ENCODE peak calls at places on chromosomes 4 and X, in ten cellular contexts. Q is kidney epithelial cell, C is brain microvascular endothelial cell, Y is DND-41, M is astrocyte of the spinal cord, R is bronchial epithelial cell, K is fibroblast of the aortic adventitia, N is ovary, A is psoas muscle, Z is ascending aorta. T is an unnamed sample.

GRCh38 chr4:183266386-183266785 is 53.7 kb downstream of the CLDN22 start:
- DNase-seq in M (no peak), Z (no peak), C (peak; percentile 28), Q (no peak), A (no peak), K (no peak), Y (no peak), N (no peak), R (no peak), T (no peak)

GRCh38 chrX:103805860-103806259 is 26.2 kb downstream of the RAB9B start:
- DNase-seq in R (no peak), Q (no peak), K (no peak), M (no peak), A (no peak), C (no peak), N (no peak), Y (no peak), Z (no peak), T (no peak)

GRCh38 chr4:48780867-48781219 is 764 bp upstream of the FRYL start:
- DNase-seq in N (no peak), A (no peak), K (peak; percentile 60), Z (no peak), Y (peak; percentile 29), R (peak; percentile 46), C (peak; percentile 11), M (no peak), Q (no peak), T (no peak)

GRCh38 chr4:125722009-125722408 is 407.3 kb downstream of the FAT4 start:
- DNase-seq in A (no peak), K (no peak), R (no peak), N (no peak), Z (no peak), C (no peak), M (no peak), Y (no peak), Q (no peak), T (no peak)

GRCh38 chrX:2262679-2263055 is 238.1 kb downstream of the DHRSX start:
- DNase-seq in M (no peak), Y (no peak), K (no peak), Q (no peak), C (no peak), N (no peak), R (no peak), Z (no peak), A (no peak), T (no peak)

GRCh38 chrX:133538148-133538547 is 122.9 kb upstream of the GPC4 start:
- DNase-seq in C (no peak), M (no peak), Y (no peak), K (no peak), R (no peak), Q (no peak), N (no peak), A (no peak), Z (no peak), T (no peak)

GRCh38 chrX:40096395-40097091 is 1.2 kb downstream of the BCOR start:
- DNase-seq in R (no peak), C (no peak), K (peak; percentile 43), Y (peak; percentile 76), Z (no peak), Q (no peak), A (peak; percentile 67), N (peak; percentile 65), M (peak; percentile 56), T (no peak)

GRCh38 chr4:67886281-67886680 is 2.5 kb upstream of the TMPRSS11D start:
- DNase-seq in A (no peak), Y (no peak), K (peak; percentile 17), N (no peak), M (peak; percentile 58), R (peak; percentile 91), Z (no peak), C (peak; percentile 12), Q (no peak), T (no peak)

GRCh38 chr4:150525321-150525868 is 56.6 kb upstream of the MAB21L2 start:
- DNase-seq in Q (no peak), N (no peak), Z (no peak), Y (no peak), R (peak; percentile 47), A (no peak), K (no peak), C (no peak), M (no peak), T (no peak)

GRCh38 chr4:102586644-102587021 is 85.5 kb downstream of the NFKB1 start:
- DNase-seq in Q (no peak), A (no peak), R (no peak), N (no peak), Z (no peak), K (no peak), Y (peak; percentile 25), M (no peak), C (no peak), T (no peak)

GRCh38 chr4:55181606-55182005 is 56.2 kb upstream of the KDR start:
- DNase-seq in K (peak; percentile 55), Z (no peak), R (no peak), M (peak; percentile 66), Y (no peak), Q (no peak), A (no peak), C (peak; percentile 78), N (no peak), T (no peak)

GRCh38 chrX:11664211-11664888 is 1.4 kb downstream of the ARHGAP6 start:
- DNase-seq in K (no peak), M (peak; percentile 20), A (peak; percentile 55), N (peak; percentile 44), C (no peak), Z (no peak), Y (no peak), Q (no peak), R (no peak), T (no peak)

GRCh38 chrX:11666180-11666579 is 460 bp upstream of the ARHGAP6 start:
- DNase-seq in N (peak; percentile 36), Z (no peak), M (peak; percentile 15), K (no peak), A (peak; percentile 54), R (no peak), Y (no peak), Q (no peak), C (no peak), T (no peak)

GRCh38 chrX:11667286-11667685 is 1.6 kb upstream of the ARHGAP6 start:
- DNase-seq in Q (peak; percentile 51), N (no peak), K (no peak), Z (no peak), Y (no peak), R (no peak), A (no peak), C (no peak), M (no peak), T (peak; percentile 69)

GRCh38 chrX:11665144-11666040 is at the start of gene ARHGAP6:
- DNase-seq in R (peak; percentile 0), Z (no peak), K (peak; percentile 70), C (peak; percentile 25), A (peak; percentile 82), N (peak; percentile 76), M (peak; percentile 46), Q (no peak), Y (no peak), T (no peak)

DNA sequence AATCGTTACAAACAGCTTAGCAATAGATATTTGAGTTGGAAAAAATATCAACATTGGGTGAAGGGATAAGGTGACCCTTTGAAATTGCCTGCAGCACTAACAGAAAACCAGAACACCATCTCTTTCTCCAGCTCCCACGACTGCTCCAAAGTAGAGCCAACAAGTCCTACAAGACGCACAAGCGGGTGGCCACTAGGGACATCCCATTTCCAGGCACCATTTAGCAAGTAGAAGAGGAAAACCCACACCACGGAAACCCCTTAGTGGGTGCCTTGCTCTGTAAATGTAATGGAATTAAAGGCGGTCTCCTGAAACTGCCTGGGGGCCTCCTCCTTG is 1.9 kb downstream of the ARHGAP6 start:
- DNase-seq in A (no peak), M (no peak), Y (no peak), Z (no peak), R (no peak), K (peak; percentile 9), Q (no peak), C (no peak), N (no peak), T (no peak)
- H3K4me3 ChIP-seq in A (peak overlapping the region; percentile 73), M (no peak overlapping the region), Y (no peak overlapping the region), Z (peak overlapping the region; percentile 43), R (no peak overlapping the region), K (peak overlapping the region; percentile 68), Q (peak overlapping the region; percentile 54), C (peak overlapping the region; percentile 57), N (peak overlapping the region; percentile 43), T (peak overlapping the region; percentile 71)

GRCh38 chrX:46180258-46180687 is 364.9 kb downstream of the ZNF674 start:
- DNase-seq in N (no peak), Z (no peak), Y (peak; percentile 91), M (peak; percentile 95), Q (no peak), K (peak; percentile 91), A (no peak), R (peak; percentile 71), C (peak; percentile 72), T (no peak)
- TF ChIP-seq CTCF in N (no peak), Z (no peak), Y (no peak), M (peak; percentile 7), Q (no peak), K (no peak), A (no peak), R (no peak), C (no peak), T (no peak)

DNA sequence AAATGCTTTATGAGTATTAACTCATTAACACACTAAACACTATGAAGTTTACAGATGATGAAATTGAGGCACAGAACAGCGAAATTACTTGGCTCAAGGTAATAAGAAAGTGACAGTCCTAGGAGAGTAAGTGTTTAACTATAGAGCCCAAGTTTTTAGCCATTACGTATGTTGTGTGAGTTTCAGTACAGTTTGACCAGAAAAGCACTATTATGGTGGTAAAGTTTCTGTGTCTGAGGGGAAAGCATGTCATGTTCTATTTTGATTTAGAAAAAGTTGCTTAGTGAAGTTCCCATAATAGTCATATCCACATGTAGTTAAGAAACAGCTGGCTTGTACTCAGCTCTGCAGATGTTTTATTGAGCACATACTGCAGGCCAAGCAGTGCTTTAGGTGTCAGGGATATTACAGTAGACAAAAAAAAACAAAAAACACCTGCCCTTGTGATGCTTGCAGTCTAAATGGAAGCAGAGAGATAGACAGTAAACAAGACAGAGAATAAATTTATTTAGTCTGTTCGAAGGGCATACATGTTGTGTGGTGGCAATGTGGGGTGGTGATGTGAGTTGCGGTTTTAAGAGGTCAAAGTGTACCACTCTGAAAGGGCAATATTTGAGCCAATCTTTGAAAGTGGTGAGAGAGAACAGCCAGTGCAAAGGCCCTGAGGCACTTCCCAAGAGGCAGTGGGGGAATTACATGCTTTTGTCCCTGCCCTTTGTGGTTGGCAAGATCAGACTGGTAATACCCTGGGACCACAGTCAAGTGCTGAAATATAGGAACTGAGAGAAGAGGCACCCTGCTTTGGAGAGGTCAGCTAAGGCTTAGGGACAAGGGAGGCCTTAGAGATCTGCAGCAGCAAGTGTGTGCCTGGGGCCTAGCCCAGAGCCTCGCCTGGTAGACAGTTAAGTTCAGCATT is 6.2 kb downstream of the TMEM131L start:
- DNase-seq in R (no peak), Q (no peak), Y (no peak), A (no peak), K (no peak), N (no peak), C (no peak), Z (no peak), M (no peak), T (no peak)
- H3K4me3 ChIP-seq in R (no peak overlapping the region), Q (no peak overlapping the region), Y (peak overlapping the region; percentile 83), A (no peak overlapping the region), K (no peak overlapping the region), N (no peak overlapping the region), C (no peak overlapping the region), Z (no peak overlapping the region), M (no peak overlapping the region), T (no peak overlapping the region)

DNA sequence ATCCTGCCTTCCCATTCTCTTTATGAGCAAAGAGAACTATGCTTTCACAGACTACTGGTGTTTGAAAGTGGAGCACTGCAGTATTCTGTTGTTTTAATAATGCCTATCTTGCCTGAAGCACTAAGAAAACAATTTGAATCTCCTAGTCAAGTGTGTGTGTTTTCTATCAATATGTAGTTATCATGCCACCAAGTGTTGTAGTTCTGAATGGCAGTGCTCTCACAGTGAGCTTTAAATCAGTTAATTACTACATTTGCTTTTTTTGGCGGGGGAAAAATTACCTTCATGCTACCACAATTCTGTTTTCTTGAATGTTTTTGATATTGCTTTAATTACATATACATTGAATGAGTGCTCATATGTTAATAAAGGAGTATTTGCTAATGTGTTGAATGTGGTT is 143.6 kb upstream of the FAM47A start:
- DNase-seq in N (no peak), R (peak; percentile 1), K (no peak), Z (no peak), Q (no peak), M (no peak), C (no peak), Y (no peak), A (no peak), T (no peak)
- TF ChIP-seq CTCF in N (no peak), R (no peak), K (no peak), Z (no peak), Q (no peak), M (no peak), C (no peak), Y (no peak), A (no peak), T (peak; percentile 19)